ENCODE peak calls at places on chromosomes 4 and X, in six cellular contexts. M is tibial nerve, L is mammary epithelial cell, D is fibroblast of lung, S is astrocyte of the spinal cord, Q is heart right ventricle. F is an unnamed sample.

GRCh38 chrX:915427-916234 is 285.0 kb downstream of the SHOX start:
- DNase-seq in Q (no peak), S (no peak), L (no peak), D (no peak), M (no peak), F (no peak)

GRCh38 chr4:56219447-56219846 is 167.8 kb downstream of the AASDH start:
- DNase-seq in M (no peak), D (no peak), Q (no peak), L (no peak), S (no peak), F (no peak)

GRCh38 chrX:39846460-39846859 is 251.3 kb downstream of the BCOR start:
- DNase-seq in S (no peak), D (no peak), Q (no peak), M (no peak), L (no peak), F (no peak)

GRCh38 chr4:139647952-139648351 is 17.7 kb upstream of the MGST2 start:
- DNase-seq in D (no peak), S (no peak), M (no peak), Q (no peak), L (no peak), F (no peak)

GRCh38 chr4:184169225-184169867 is 48.3 kb downstream of the ENPP6 start:
- DNase-seq in L (no peak), Q (no peak), M (no peak), D (no peak), S (no peak), F (no peak)

GRCh38 chr4:166277406-166277805 is 404.4 kb downstream of the TLL1 start:
- DNase-seq in D (no peak), Q (no peak), S (peak), M (no peak), L (no peak), F (no peak)

GRCh38 chr4:138053601-138054322 is 188.4 kb downstream of the SLC7A11 start:
- DNase-seq in Q (no peak), S (peak), M (no peak), L (peak), D (peak), F (peak)

GRCh38 chrX:107118322-107119147 is at the start of gene RBM41:
- DNase-seq in D (peak), L (peak), Q (peak), M (peak), S (peak), F (peak)

GRCh38 chr4:48141048-48141447 is 7.0 kb upstream of the TXK start:
- DNase-seq in D (peak), M (no peak), Q (no peak), S (peak), L (peak), F (no peak)

GRCh38 chrX:130626521-130626920 is 224.7 kb downstream of the RBMX2 start:
- DNase-seq in M (no peak), S (peak), Q (no peak), L (no peak), D (no peak), F (no peak)

GRCh38 chrX:106999002-106999975 is 723 bp downstream of the MORC4 start:
- DNase-seq in Q (peak), S (peak), M (peak), D (peak), L (peak), F (peak)

GRCh38 chr4:132683957-132684356 is 465.1 kb upstream of the PCDH10 start:
- DNase-seq in M (no peak), Q (no peak), D (no peak), S (no peak), L (no peak), F (no peak)

GRCh38 chrX:70030242-70030823 is 19.4 kb downstream of the AWAT2 start:
- DNase-seq in Q (peak), M (no peak), L (peak), S (peak), D (peak), F (no peak)

GRCh38 chrX:41313419-41313818 is 20.5 kb upstream of the DDX3X start:
- DNase-seq in L (no peak), D (peak), S (peak), Q (no peak), M (no peak), F (no peak)

GRCh38 chr4:24741915-24742314 is 53.5 kb upstream of the SOD3 start:
- DNase-seq in L (no peak), D (no peak), S (no peak), Q (no peak), M (no peak), F (no peak)

GRCh38 chrX:86215260-86215659 is 67.0 kb downstream of the DACH2 start:
- DNase-seq in Q (no peak), L (no peak), D (no peak), S (no peak), M (no peak), F (no peak)

GRCh38 chr4:127559981-127560380 is 72.8 kb upstream of the INTU start:
- DNase-seq in D (no peak), Q (no peak), S (no peak), L (no peak), M (no peak), F (no peak)

GRCh38 chrX:102832661-102833060 is 104.4 kb upstream of the RAB40AL start:
- DNase-seq in S (peak), M (no peak), Q (no peak), D (peak), L (peak), F (peak)

GRCh38 chrX:41474726-41475100 is 27.6 kb downstream of the NYX start:
- DNase-seq in S (no peak), L (no peak), Q (no peak), M (no peak), D (no peak), F (no peak)

GRCh38 chr4:189533603-189534002 is 407.1 kb upstream of the FRG1 start:
- DNase-seq in S (peak), D (peak), Q (no peak), L (no peak), M (no peak), F (no peak)

GRCh38 chr4:119550857-119551532 is 77.6 kb downstream of the PDE5A start:
- DNase-seq in M (no peak), D (no peak), L (no peak), Q (no peak), S (peak), F (peak)

GRCh38 chrX:42567268-42567667 is 210.7 kb downstream of the PPP1R2C start:
- DNase-seq in Q (no peak), S (peak), D (no peak), M (no peak), L (no peak), F (no peak)

GRCh38 chr4:188106454-188106853 is 2.9 kb downstream of the TRIML2 start:
- DNase-seq in M (no peak), D (no peak), Q (no peak), L (no peak), S (no peak), F (no peak)

GRCh38 chr4:188109157-188109755 is at the start of gene TRIML2:
- DNase-seq in Q (no peak), S (no peak), L (peak), M (no peak), D (no peak), F (no peak)

GRCh38 chr4:188110741-188111458 is 1.5 kb upstream of the TRIML2 start:
- DNase-seq in S (no peak), L (peak), D (no peak), Q (no peak), M (no peak), F (no peak)

GRCh38 chr4:188110036-188110435 is 633 bp upstream of the TRIML2 start:
- DNase-seq in D (no peak), S (no peak), M (no peak), L (peak), Q (no peak), F (no peak)

DNA sequence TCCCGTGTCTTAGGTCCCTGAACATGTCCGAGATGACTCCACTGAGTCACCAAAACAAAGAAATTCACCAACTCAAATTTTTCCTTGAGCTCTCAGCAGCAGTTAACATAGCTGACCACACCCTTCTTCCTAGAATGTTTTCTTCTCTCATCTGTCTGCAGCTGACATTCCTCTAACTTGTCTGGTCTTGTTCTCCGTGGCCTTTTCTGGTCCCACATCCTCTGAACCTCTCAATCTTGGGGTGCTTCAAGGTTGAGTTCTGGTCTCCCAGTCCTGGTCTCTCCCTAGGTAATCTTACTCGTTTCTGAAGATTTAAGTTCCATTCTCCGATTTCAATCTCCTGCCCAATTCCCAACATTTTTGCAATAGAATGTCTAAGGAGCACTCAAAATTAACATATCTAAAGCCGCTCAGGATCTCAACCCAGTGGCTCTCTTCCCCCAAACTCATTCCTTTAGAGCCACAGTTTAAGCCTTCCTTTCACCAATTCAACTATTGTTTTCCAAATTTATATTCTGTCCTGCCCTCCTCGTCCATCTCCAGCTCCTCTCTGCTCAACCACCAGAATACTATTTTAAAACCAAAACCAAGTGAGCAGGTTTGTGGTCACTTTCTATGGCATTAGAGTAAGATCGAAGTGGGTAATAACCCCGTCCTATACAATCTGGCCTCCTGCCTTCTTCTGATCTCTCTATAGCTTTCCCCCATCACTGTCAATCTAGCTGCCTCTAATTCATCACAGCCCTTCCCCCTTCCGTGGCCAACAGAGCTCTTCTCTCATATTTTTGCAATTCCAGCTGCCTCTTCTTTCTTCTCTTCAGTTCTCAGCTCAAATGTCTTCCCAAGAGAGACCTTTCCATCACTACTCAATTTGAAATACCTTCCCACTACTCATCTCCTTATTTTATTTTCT is 1.2 kb downstream of the TRIML2 start:
- DNase-seq in M (no peak), Q (no peak), L (peak), S (peak), D (peak), F (no peak)
- H3K4me3 ChIP-seq in M (no peak), Q (no peak), L (no peak), S (no peak), D (no peak), F (no peak)

GRCh38 chrX:19804168-19804567 is 83.2 kb downstream of the SH3KBP1 start:
- DNase-seq in L (no peak), S (no peak), D (no peak), Q (no peak), M (no peak), F (no peak)

GRCh38 chrX:19800821-19801220 is 86.6 kb downstream of the SH3KBP1 start:
- DNase-seq in D (no peak), L (no peak), Q (no peak), M (no peak), S (no peak), F (no peak)

GRCh38 chrX:19798423-19798822 is 89.0 kb downstream of the SH3KBP1 start:
- DNase-seq in D (no peak), L (peak), S (no peak), Q (no peak), M (no peak), F (no peak)

GRCh38 chrX:19795289-19795688 is 92.1 kb downstream of the SH3KBP1 start:
- DNase-seq in M (no peak), S (no peak), L (no peak), D (no peak), Q (no peak), F (no peak)

DNA sequence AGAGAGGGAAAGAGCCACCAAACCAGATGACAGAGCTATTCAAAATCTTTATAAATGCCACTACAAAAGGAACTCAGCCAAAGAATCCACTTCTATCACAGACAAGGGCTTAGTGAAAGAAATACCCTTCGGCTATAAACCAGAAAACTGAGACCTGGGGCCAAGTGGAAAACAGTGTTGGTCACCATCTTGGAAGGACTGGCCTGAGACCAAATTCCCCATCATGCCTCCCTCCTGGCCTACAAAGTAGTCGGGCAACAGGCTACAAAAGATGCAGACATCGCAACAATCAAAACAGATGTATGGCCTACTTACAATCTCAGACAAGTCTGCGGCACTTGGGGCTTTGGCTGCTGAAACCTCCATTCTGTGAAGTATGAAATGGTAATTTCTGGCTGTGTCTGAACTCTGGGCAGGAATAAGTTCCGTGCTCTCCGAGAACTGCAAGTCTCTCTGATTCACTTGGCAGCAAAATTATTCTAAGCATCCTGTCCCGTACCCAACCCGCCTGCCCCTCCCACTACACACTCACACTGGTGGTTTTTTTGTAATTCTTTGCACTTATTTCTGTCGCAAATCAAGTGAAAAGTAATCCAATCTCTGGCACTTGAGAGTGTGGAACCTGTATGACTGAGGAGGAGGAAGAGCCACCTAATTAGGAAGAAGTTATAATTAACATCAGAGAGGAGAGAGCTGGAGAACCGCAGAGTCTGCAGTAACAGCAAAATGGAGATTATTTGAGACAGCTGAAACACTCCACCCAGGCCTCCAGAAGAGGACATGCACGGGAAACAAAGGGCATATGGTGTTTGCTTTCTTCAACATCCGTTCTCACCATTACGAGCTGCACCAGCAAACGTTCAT is 87.8 kb downstream of the SH3KBP1 start:
- DNase-seq in Q (no peak), D (peak), M (no peak), L (no peak), S (peak), F (peak)
- H3K4me3 ChIP-seq in Q (no peak), D (no peak), M (no peak), L (no peak), S (no peak), F (no peak)

GRCh38 chr4:185773419-185773818 is 38.6 kb downstream of the SORBS2 start:
- DNase-seq in D (no peak), S (no peak), L (no peak), M (no peak), Q (peak), F (no peak)
- H3K4me3 ChIP-seq in D (no peak), S (peak), L (no peak), M (no peak), Q (peak), F (no peak)

GRCh38 chr4:100517864-100518341 is at the start of gene EMCN:
- DNase-seq in L (no peak), M (no peak), S (peak), Q (no peak), D (no peak), F (no peak)

GRCh38 chr4:100516225-100516624 is 1.6 kb downstream of the EMCN start:
- DNase-seq in M (no peak), S (no peak), Q (no peak), D (no peak), L (no peak), F (no peak)

DNA sequence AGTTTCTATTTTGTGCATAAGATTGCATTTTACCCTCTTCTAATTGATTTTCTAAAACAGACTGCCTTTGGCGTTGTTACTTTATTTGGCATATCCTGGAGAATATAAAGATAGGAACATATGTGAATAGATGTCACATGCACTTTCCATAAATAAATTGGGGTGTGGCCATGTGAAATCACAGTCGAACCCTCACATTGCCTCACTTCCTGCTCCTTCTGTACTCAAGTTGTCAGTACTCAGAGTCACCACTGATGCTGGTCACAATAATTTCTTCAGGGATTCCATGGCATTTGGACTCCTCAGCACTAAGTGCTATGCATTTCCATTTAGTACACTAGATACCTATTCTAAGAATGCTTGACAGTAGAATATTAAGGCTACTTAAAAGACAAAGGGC is 1.4 kb upstream of the EMCN start:
- DNase-seq in D (no peak), L (no peak), M (no peak), S (no peak), Q (no peak), F (no peak)
- H3K4me3 ChIP-seq in D (no peak), L (no peak), M (no peak), S (no peak), Q (no peak), F (no peak)

DNA sequence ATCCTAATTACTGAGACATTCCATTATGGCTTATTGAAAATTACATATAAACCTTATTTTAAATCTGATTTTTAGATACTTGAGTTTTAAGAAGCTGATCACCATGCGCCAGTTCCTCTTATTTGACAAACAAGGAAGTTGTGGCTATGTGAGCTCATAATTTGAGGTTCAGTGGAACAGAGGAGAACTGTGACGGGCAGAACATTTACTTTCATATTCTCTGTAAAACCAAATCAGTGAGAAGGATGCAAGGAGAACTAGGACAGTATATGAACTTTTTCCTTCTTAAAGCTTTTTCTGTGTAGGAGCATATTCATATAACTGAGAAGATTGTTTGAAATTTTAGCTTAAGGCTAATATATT is 25.3 kb downstream of the STIM2 start:
- DNase-seq in L (no peak), D (no peak), Q (no peak), S (no peak), M (no peak), F (no peak)
- H3K4me3 ChIP-seq in L (no peak), D (no peak), Q (no peak), S (no peak), M (no peak), F (no peak)

DNA sequence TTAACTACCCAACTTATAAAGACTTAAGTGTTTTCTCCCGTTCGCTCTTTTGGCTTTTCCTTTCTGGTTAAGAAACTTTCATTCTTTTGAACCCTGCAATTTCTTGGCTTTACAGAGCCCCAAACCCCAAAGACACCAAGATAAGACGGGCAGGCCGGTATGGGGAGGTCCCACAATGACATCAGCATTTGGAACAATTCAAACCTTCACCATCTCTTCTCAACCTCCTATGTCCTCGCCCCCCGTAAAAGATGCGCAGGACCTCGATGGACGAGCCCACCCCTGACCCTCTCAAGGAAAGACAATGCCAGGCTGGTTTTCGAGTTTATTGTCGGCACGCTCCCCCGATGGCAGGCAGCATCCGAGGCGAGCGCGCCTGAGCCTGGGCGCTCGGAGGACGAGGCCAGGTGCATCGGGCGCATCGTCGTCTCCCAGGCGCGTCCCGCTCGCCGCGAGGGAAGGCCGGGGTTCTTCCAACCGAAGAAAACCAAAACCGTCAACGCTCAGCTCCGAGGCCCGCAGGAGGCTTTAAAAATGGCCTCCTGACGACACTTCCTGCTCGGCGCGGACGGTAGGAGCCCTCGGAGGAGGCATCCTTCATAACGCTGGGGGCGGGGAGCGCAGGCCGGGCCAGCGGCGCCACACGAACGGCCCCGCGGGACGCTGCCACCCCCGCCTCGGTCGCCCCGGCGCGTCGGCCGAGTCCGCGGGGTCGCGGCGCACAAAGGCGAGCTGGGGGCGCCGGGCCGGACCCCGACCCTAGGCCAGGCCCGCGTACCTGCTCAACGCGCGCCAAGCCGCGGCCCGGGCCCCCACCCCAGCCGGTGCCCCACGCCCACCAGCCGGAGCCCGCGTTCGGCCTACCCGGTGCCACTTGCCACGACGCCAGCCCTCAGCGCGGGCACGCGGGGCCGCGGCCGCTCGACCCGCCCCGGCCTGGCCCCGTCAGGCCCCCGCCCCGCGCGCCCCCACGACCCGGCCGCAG is 664 bp downstream of the ZNF518B start:
- DNase-seq in M (no peak), Q (peak), L (peak), S (peak), D (peak), F (peak)
- H3K4me3 ChIP-seq in M (peak), Q (peak), L (peak), S (peak), D (peak), F (peak)

F was measured in MG63.